ENCODE peak calls at places on chromosomes 11 and 22, in five cellular contexts. One of them, this sample, is unnamed.

GRCh38 chr11:128890543-128891409 is at the start of gene KCNJ5:
- DNase-seq in stimulated activated CD4-positive, alpha-beta T cell treated with anti-CD3 and anti-CD28 coated beads, Interleukin-4, amount 100 ng/mL, for 48 hours: no peak
- DNase-seq in psoas muscle: peak; percentile 49
- DNase-seq in T-helper 2 cell: no peak
- DNase-seq in cardiac fibroblast: peak; percentile 34
- DNase-seq in this sample: no peak

GRCh38 chr11:46387919-46388618 is 3.5 kb downstream of the CHRM4 start:
- DNase-seq in psoas muscle: no peak
- DNase-seq in T-helper 2 cell: no peak
- DNase-seq in stimulated activated CD4-positive, alpha-beta T cell treated with anti-CD3 and anti-CD28 coated beads, Interleukin-4, amount 100 ng/mL, for 48 hours: no peak
- DNase-seq in cardiac fibroblast: peak; percentile 41
- DNase-seq in this sample: no peak

GRCh38 chr11:112694244-112694643 is 267.0 kb upstream of the NCAM1 start:
- DNase-seq in cardiac fibroblast: no peak
- DNase-seq in T-helper 2 cell: no peak
- DNase-seq in psoas muscle: no peak
- DNase-seq in stimulated activated CD4-positive, alpha-beta T cell treated with anti-CD3 and anti-CD28 coated beads, Interleukin-4, amount 100 ng/mL, for 48 hours: no peak
- DNase-seq in this sample: no peak

GRCh38 chr11:73465019-73465675 is 88.9 kb downstream of the RELT start:
- DNase-seq in cardiac fibroblast: peak; percentile 32
- DNase-seq in stimulated activated CD4-positive, alpha-beta T cell treated with anti-CD3 and anti-CD28 coated beads, Interleukin-4, amount 100 ng/mL, for 48 hours: no peak
- DNase-seq in T-helper 2 cell: no peak
- DNase-seq in psoas muscle: no peak
- DNase-seq in this sample: no peak

GRCh38 chr22:28250036-28250695 is 331.1 kb upstream of the PITPNB start:
- DNase-seq in stimulated activated CD4-positive, alpha-beta T cell treated with anti-CD3 and anti-CD28 coated beads, Interleukin-4, amount 100 ng/mL, for 48 hours: no peak
- DNase-seq in T-helper 2 cell: no peak
- DNase-seq in cardiac fibroblast: no peak
- DNase-seq in psoas muscle: no peak
- DNase-seq in this sample: no peak

GRCh38 chr11:122505304-122506006 is 150.1 kb upstream of the UBASH3B start:
- DNase-seq in stimulated activated CD4-positive, alpha-beta T cell treated with anti-CD3 and anti-CD28 coated beads, Interleukin-4, amount 100 ng/mL, for 48 hours: peak; percentile 32
- DNase-seq in T-helper 2 cell: no peak
- DNase-seq in psoas muscle: peak; percentile 78
- DNase-seq in cardiac fibroblast: peak; percentile 96
- DNase-seq in this sample: peak; percentile 78

GRCh38 chr22:49788492-49788891 is 39.2 kb downstream of the BRD1 start:
- DNase-seq in T-helper 2 cell: no peak
- DNase-seq in psoas muscle: peak; percentile 71
- DNase-seq in stimulated activated CD4-positive, alpha-beta T cell treated with anti-CD3 and anti-CD28 coated beads, Interleukin-4, amount 100 ng/mL, for 48 hours: no peak
- DNase-seq in cardiac fibroblast: peak; percentile 49
- DNase-seq in this sample: peak; percentile 52

GRCh38 chr11:128824199-128825049 is 42.7 kb downstream of the KCNJ1 start:
- DNase-seq in T-helper 2 cell: no peak
- DNase-seq in psoas muscle: no peak
- DNase-seq in cardiac fibroblast: peak; percentile 16
- DNase-seq in stimulated activated CD4-positive, alpha-beta T cell treated with anti-CD3 and anti-CD28 coated beads, Interleukin-4, amount 100 ng/mL, for 48 hours: no peak
- DNase-seq in this sample: no peak

GRCh38 chr11:126403039-126403438 is 47.6 kb downstream of the ST3GAL4 start:
- DNase-seq in T-helper 2 cell: no peak
- DNase-seq in psoas muscle: no peak
- DNase-seq in cardiac fibroblast: no peak
- DNase-seq in stimulated activated CD4-positive, alpha-beta T cell treated with anti-CD3 and anti-CD28 coated beads, Interleukin-4, amount 100 ng/mL, for 48 hours: no peak
- DNase-seq in this sample: no peak

GRCh38 chr22:28316014-28316413 is 363.6 kb downstream of the TTC28 start:
- DNase-seq in cardiac fibroblast: no peak
- DNase-seq in T-helper 2 cell: no peak
- DNase-seq in stimulated activated CD4-positive, alpha-beta T cell treated with anti-CD3 and anti-CD28 coated beads, Interleukin-4, amount 100 ng/mL, for 48 hours: no peak
- DNase-seq in psoas muscle: no peak
- DNase-seq in this sample: no peak

This sample was measured in gastrocnemius medialis.